ENCODE peak calls at places on chromosomes 12 and 14, in five cellular contexts. Y is uterus, W is Peyer's patch, O is IMR-90, S is adrenal gland. C is an unnamed sample.

GRCh38 chr12:20006856-20007255 is 361.5 kb upstream of the PDE3A start:
- DNase-seq in Y (no peak), W (no peak), O (no peak), S (no peak), C (no peak)

GRCh38 chr12:48004039-48004940 is at the start of gene COL2A1:
- DNase-seq in Y (no peak), W (peak; percentile 49), O (peak; percentile 12), S (peak; percentile 66), C (no peak)

GRCh38 chr14:35506927-35507326 is 27.0 kb upstream of the INSM2 start:
- DNase-seq in Y (no peak), W (no peak), O (peak; percentile 76), S (no peak), C (peak; percentile 22)

GRCh38 chr12:28202374-28203130 is 12.3 kb downstream of the CCDC91 start:
- DNase-seq in Y (no peak), W (no peak), O (no peak), S (no peak), C (no peak)

GRCh38 chr14:35806006-35806907 is 2.8 kb downstream of the RALGAPA1 start:
- DNase-seq in Y (no peak), W (no peak), O (no peak), S (no peak), C (no peak)

GRCh38 chr12:28217805-28218204 is 27.5 kb downstream of the CCDC91 start:
- DNase-seq in Y (no peak), W (no peak), O (no peak), S (no peak), C (no peak)

GRCh38 chr12:16807731-16808130 is 201.8 kb upstream of the LMO3 start:
- DNase-seq in Y (no peak), W (no peak), O (no peak), S (no peak), C (no peak)

GRCh38 chr12:104599985-104600712 is 143.4 kb downstream of the CHST11 start:
- DNase-seq in Y (no peak), W (no peak), O (no peak), S (no peak), C (no peak)

GRCh38 chr14:83534995-83535394 is 1994.9 kb upstream of the FLRT2 start:
- DNase-seq in Y (no peak), W (no peak), O (no peak), S (no peak), C (no peak)

DNA sequence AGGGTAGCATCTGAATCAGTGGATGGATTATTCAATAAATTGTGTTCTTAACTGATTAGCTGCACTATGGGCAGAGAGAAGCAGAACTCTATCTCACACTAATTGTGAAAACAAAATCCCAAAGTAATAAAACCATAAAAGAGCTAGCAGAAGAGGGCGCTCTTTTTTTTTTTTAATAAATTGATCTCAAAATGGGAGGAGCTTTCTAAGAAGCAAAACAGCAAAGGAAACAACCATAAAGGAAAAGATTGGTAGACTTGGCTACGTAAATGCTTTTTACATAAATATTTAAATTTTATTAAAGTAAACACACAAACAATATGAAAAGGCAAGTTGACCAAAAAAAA is 1.5 kb upstream of the TM7SF3 start:
- DNase-seq in Y (no peak), W (no peak), O (peak; percentile 56), S (no peak), C (no peak)
- H3K4me1 ChIP-seq in Y (no peaks in the 10 kb centered on the region), W (no peaks in the 10 kb centered on the region), O (no peaks in the 10 kb centered on the region), S (peaks cover 46% of the 10 kb centered on the region), C (peaks cover 16% of the 10 kb centered on the region)

DNA sequence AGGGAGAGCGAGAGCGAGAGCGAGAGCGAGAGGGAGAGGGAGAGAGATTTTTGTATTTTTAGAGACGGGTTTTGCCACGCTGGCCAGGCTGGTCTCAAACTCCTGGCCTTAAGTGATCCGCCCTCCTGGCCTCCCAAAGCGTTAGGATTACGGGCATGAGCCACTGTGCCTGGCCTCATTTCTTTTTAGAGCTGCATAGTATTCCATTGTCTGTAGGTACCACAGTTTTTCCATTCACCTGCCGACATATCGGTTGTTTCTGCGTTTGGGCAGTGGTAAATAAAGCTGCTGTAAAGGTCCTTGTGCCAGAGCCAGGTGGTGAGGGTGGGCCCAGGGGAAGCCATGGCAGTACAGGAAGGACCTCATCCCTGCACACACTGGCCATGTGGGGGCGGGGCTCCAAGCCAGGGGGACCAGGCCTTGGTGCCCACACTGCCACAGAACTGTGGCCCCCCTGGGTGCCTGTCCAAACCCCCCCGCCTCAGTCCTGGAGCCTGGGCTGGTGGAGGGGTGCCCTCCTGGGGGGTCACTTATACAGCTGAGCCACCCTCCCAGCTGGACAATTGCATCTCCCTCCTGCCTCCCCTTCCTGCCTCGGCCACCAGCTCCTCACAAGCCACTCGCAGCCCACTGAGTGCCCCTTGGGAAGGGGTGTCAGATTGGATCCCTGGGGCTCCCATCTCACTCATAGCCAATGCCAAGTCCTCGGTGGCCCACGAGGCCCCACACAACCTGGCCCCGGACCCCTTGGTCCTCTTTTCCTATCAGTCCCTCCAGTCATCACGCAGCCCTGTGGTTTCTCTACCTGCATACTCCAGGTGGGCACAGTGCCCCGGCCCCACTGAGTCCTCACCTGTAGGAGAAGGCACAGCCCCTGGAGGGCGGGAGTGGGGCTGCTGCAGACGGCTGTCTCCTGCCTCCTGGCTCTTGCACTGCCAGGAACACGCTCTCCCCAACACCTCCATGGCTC is 1.7 kb upstream of the PUS1 start:
- DNase-seq in Y (no peak), W (no peak), O (no peak), S (no peak), C (no peak)
- H3K27ac ChIP-seq in Y (no peak overlapping the region), W (no peak overlapping the region), O (no peak overlapping the region), S (no peak overlapping the region), C (no peak overlapping the region)

GRCh38 chr14:47167407-47167806 is 508.0 kb downstream of the MDGA2 start:
- DNase-seq in Y (no peak), W (no peak), O (no peak), S (no peak), C (no peak)
- H3K27me3 ChIP-seq in Y (no peaks in the 10 kb centered on the region), W (no peaks in the 10 kb centered on the region), O (no peaks in the 10 kb centered on the region), S (no peaks in the 10 kb centered on the region), C (no peaks in the 10 kb centered on the region)

GRCh38 chr14:105199093-105199492 is 18.0 kb upstream of the NUDT14 start:
- DNase-seq in Y (no peak), W (no peak), O (peak; percentile 19), S (peak; percentile 47), C (no peak)

GRCh38 chr14:105200074-105200473 is 19.0 kb upstream of the NUDT14 start:
- DNase-seq in Y (no peak), W (no peak), O (no peak), S (no peak), C (no peak)

GRCh38 chr14:105197274-105197673 is 16.2 kb upstream of the NUDT14 start:
- DNase-seq in Y (no peak), W (no peak), O (peak; percentile 35), S (peak; percentile 54), C (no peak)

GRCh38 chr14:105200641-105201040 is 19.5 kb upstream of the NUDT14 start:
- DNase-seq in Y (no peak), W (no peak), O (no peak), S (no peak), C (no peak)

GRCh38 chr14:105198588-105198987 is 17.5 kb upstream of the NUDT14 start:
- DNase-seq in Y (no peak), W (no peak), O (no peak), S (no peak), C (no peak)
- H3K4me1 ChIP-seq in Y (no peaks in the 10 kb centered on the region), W (peaks cover 2% of the 10 kb centered on the region), O (peaks cover 3% of the 10 kb centered on the region), S (peaks cover 16% of the 10 kb centered on the region), C (no peaks in the 10 kb centered on the region)

DNA sequence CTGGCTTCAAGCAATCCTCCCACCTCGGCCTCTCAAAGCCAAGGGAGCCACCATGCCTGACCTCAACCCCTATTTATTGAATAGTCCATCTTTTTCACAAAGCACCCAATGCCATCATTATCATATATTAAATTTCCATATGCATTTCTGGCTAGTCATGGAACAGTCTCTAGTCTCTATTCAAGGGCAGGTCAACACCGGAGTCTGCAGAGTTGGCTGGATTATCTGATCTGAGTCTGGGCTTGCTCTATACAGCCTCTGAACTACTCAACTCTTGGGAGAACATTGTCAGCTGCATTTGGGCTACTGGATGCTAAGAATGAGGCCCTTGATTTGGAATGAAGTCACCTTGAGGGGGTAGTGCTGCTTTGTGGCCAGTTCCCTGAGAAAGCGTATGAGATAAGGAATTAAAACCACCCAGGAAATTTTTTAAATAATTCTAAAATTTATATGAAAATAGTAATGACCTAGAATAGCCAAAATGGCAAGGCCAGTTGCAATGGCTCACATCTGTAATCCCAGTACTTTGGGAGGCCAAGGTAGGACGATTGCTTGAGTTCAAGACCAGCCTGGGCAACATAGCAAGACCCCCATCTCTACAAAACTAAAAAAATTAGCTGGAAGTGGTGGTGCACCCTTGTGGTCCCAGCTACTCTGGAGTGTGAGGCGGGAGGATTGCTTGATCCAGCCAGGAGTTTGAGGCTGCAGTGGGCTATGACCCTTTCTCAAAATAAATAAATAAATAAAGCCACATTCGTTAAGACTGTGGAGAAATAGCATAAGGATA is 6.9 kb upstream of the NAA25 start:
- DNase-seq in Y (no peak), W (no peak), O (no peak), S (no peak), C (no peak)
- H3K27ac ChIP-seq in Y (no peak overlapping the region), W (no peak overlapping the region), O (no peak overlapping the region), S (no peak overlapping the region), C (no peak overlapping the region)

DNA sequence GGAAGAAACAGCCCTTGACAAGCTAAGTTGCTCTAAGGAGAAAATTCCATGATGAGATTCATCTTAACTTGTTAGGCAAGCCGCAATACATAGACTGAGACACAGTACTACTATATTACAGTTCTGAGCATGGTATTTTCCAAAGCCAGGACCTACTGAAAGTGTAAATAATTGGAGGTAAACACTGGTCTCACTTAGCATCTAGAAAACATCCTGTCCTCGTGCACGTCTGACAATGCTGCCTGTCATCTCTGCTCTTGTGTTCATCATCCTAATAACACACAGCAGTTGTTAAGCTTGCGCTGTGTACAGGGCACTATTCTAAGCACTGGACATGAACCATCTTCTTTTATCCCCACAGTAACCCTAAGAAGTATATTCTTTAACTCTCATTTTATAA is 64.2 kb downstream of the GNG2 start:
- DNase-seq in Y (no peak), W (no peak), O (no peak), S (no peak), C (no peak)
- H3K27me3 ChIP-seq in Y (no peaks in the 10 kb centered on the region), W (no peaks in the 10 kb centered on the region), O (no peaks in the 10 kb centered on the region), S (no peaks in the 10 kb centered on the region), C (no peaks in the 10 kb centered on the region)

GRCh38 chr12:46364777-46365580 is 7.6 kb downstream of the SLC38A2 start:
- DNase-seq in Y (no peak), W (no peak), O (peak; percentile 85), S (peak; percentile 72), C (peak; percentile 61)
- H3K4me1 ChIP-seq in Y (peaks cover 22% of the 10 kb centered on the region), W (no peaks in the 10 kb centered on the region), O (peaks cover 2% of the 10 kb centered on the region), S (peaks cover 100% of the 10 kb centered on the region), C (peaks cover 45% of the 10 kb centered on the region)

DNA sequence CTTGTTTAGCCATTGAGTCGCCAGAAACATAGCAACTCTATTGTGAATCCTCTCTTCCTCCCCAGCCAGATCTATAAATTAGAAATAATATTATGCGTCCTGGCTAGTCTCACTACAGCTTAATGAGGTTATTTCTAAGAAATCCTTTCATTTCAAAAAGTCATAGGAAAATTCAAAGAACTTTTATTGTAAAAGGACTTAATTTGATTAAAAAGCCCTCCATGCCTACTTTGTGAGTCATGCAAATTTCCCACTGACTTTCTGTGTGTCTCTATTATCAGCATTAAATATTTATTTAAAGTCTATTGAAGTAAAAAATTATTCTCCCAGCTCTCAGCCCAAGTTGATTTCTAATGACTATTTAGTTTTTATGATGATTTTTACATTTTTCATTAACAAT is 160.7 kb downstream of the PHLDA1 start:
- DNase-seq in Y (no peak), W (no peak), O (peak; percentile 61), S (no peak), C (no peak)
- H3K27ac ChIP-seq in Y (no peak overlapping the region), W (no peak overlapping the region), O (no peak overlapping the region), S (no peak overlapping the region), C (peak overlapping the region; percentile 20)